ENCODE peak calls at places on chromosomes 16 and 17, in eight cellular contexts. One of them, this sample, is unnamed.

GRCh38 chr16:81473969-81474959 is 29.7 kb downstream of the CMIP start:
- DNase-seq in fibroblast of lung: no peak
- DNase-seq in lower leg skin: no peak
- DNase-seq in iris pigment epithelial cell: no peak
- DNase-seq in NCI-H510A: no peak
- DNase-seq in midbrain: no peak
- DNase-seq in RCC 7860: no peak
- DNase-seq in activated CD4-positive, alpha-beta T cell treated with anti-CD3 and anti-CD28 coated beads, Interleukin-2, amount 50 U/mL, for 4 hours: no peak
- DNase-seq in this sample: no peak

GRCh38 chr17:14302421-14303099 is 1.7 kb downstream of the HS3ST3B1 start:
- DNase-seq in fibroblast of lung: peak
- DNase-seq in lower leg skin: peak
- DNase-seq in iris pigment epithelial cell: peak
- DNase-seq in NCI-H510A: no peak
- DNase-seq in midbrain: peak
- DNase-seq in RCC 7860: no peak
- DNase-seq in activated CD4-positive, alpha-beta T cell treated with anti-CD3 and anti-CD28 coated beads, Interleukin-2, amount 50 U/mL, for 4 hours: peak
- DNase-seq in this sample: no peak

GRCh38 chr16:85061566-85061965 is 34.0 kb downstream of the KIAA0513 start:
- DNase-seq in fibroblast of lung: no peak
- DNase-seq in lower leg skin: no peak
- DNase-seq in iris pigment epithelial cell: no peak
- DNase-seq in NCI-H510A: no peak
- DNase-seq in midbrain: no peak
- DNase-seq in RCC 7860: no peak
- DNase-seq in activated CD4-positive, alpha-beta T cell treated with anti-CD3 and anti-CD28 coated beads, Interleukin-2, amount 50 U/mL, for 4 hours: no peak
- DNase-seq in this sample: no peak

GRCh38 chr16:66154801-66155200 is 211.7 kb upstream of the CDH5 start:
- DNase-seq in fibroblast of lung: no peak
- DNase-seq in lower leg skin: no peak
- DNase-seq in iris pigment epithelial cell: peak
- DNase-seq in NCI-H510A: no peak
- DNase-seq in midbrain: no peak
- DNase-seq in RCC 7860: no peak
- DNase-seq in activated CD4-positive, alpha-beta T cell treated with anti-CD3 and anti-CD28 coated beads, Interleukin-2, amount 50 U/mL, for 4 hours: no peak
- DNase-seq in this sample: no peak

GRCh38 chr16:11047939-11048500 is 103.7 kb downstream of the CLEC16A start:
- DNase-seq in fibroblast of lung: no peak
- DNase-seq in lower leg skin: peak
- DNase-seq in iris pigment epithelial cell: no peak
- DNase-seq in NCI-H510A: no peak
- DNase-seq in midbrain: no peak
- DNase-seq in RCC 7860: no peak
- DNase-seq in activated CD4-positive, alpha-beta T cell treated with anti-CD3 and anti-CD28 coated beads, Interleukin-2, amount 50 U/mL, for 4 hours: no peak
- DNase-seq in this sample: no peak

GRCh38 chr17:15341385-15341849 is at the start of gene TEKT3:
- DNase-seq in fibroblast of lung: peak
- DNase-seq in lower leg skin: peak
- DNase-seq in iris pigment epithelial cell: peak
- DNase-seq in NCI-H510A: peak
- DNase-seq in midbrain: peak
- DNase-seq in RCC 7860: no peak
- DNase-seq in activated CD4-positive, alpha-beta T cell treated with anti-CD3 and anti-CD28 coated beads, Interleukin-2, amount 50 U/mL, for 4 hours: no peak
- DNase-seq in this sample: no peak

GRCh38 chr16:56932588-56933265 is 785 bp downstream of the HERPUD1 start:
- DNase-seq in fibroblast of lung: peak
- DNase-seq in lower leg skin: peak
- DNase-seq in iris pigment epithelial cell: peak
- DNase-seq in NCI-H510A: peak
- DNase-seq in midbrain: peak
- DNase-seq in RCC 7860: peak
- DNase-seq in activated CD4-positive, alpha-beta T cell treated with anti-CD3 and anti-CD28 coated beads, Interleukin-2, amount 50 U/mL, for 4 hours: no peak
- DNase-seq in this sample: no peak

GRCh38 chr16:74275031-74275636 is 21.5 kb upstream of the PSMD7 start:
- DNase-seq in fibroblast of lung: peak
- DNase-seq in lower leg skin: no peak
- DNase-seq in iris pigment epithelial cell: peak
- DNase-seq in NCI-H510A: no peak
- DNase-seq in midbrain: no peak
- DNase-seq in RCC 7860: peak
- DNase-seq in activated CD4-positive, alpha-beta T cell treated with anti-CD3 and anti-CD28 coated beads, Interleukin-2, amount 50 U/mL, for 4 hours: no peak
- DNase-seq in this sample: no peak

GRCh38 chr17:29595107-29595942 is 2.4 kb downstream of the ANKRD13B start:
- DNase-seq in fibroblast of lung: peak
- DNase-seq in lower leg skin: no peak
- DNase-seq in iris pigment epithelial cell: no peak
- DNase-seq in NCI-H510A: no peak
- DNase-seq in midbrain: no peak
- DNase-seq in RCC 7860: no peak
- DNase-seq in activated CD4-positive, alpha-beta T cell treated with anti-CD3 and anti-CD28 coated beads, Interleukin-2, amount 50 U/mL, for 4 hours: no peak
- DNase-seq in this sample: no peak

GRCh38 chr16:3819175-3819527 is 61.4 kb downstream of the CREBBP start:
- DNase-seq in fibroblast of lung: no peak
- DNase-seq in lower leg skin: no peak
- DNase-seq in iris pigment epithelial cell: no peak
- DNase-seq in NCI-H510A: no peak
- DNase-seq in midbrain: no peak
- DNase-seq in RCC 7860: no peak
- DNase-seq in activated CD4-positive, alpha-beta T cell treated with anti-CD3 and anti-CD28 coated beads, Interleukin-2, amount 50 U/mL, for 4 hours: no peak
- DNase-seq in this sample: no peak

GRCh38 chr17:45341389-45342158 is 24.8 kb upstream of the MAP3K14 start:
- DNase-seq in fibroblast of lung: peak
- DNase-seq in lower leg skin: peak
- DNase-seq in iris pigment epithelial cell: peak
- DNase-seq in NCI-H510A: peak
- DNase-seq in midbrain: no peak
- DNase-seq in RCC 7860: peak
- DNase-seq in activated CD4-positive, alpha-beta T cell treated with anti-CD3 and anti-CD28 coated beads, Interleukin-2, amount 50 U/mL, for 4 hours: no peak
- DNase-seq in this sample: peak

GRCh38 chr16:56923481-56923880 is 8.5 kb upstream of the HERPUD1 start:
- DNase-seq in fibroblast of lung: no peak
- DNase-seq in lower leg skin: no peak
- DNase-seq in iris pigment epithelial cell: peak
- DNase-seq in NCI-H510A: no peak
- DNase-seq in midbrain: no peak
- DNase-seq in RCC 7860: no peak
- DNase-seq in activated CD4-positive, alpha-beta T cell treated with anti-CD3 and anti-CD28 coated beads, Interleukin-2, amount 50 U/mL, for 4 hours: no peak
- DNase-seq in this sample: peak

GRCh38 chr17:79657861-79658810 is 47.3 kb upstream of the RBFOX3 start:
- DNase-seq in fibroblast of lung: no peak
- DNase-seq in lower leg skin: no peak
- DNase-seq in iris pigment epithelial cell: no peak
- DNase-seq in NCI-H510A: no peak
- DNase-seq in midbrain: no peak
- DNase-seq in RCC 7860: no peak
- DNase-seq in activated CD4-positive, alpha-beta T cell treated with anti-CD3 and anti-CD28 coated beads, Interleukin-2, amount 50 U/mL, for 4 hours: no peak
- DNase-seq in this sample: no peak

GRCh38 chr17:74361613-74362391 is at the start of gene BTBD17:
- DNase-seq in fibroblast of lung: peak
- DNase-seq in lower leg skin: no peak
- DNase-seq in iris pigment epithelial cell: peak
- DNase-seq in NCI-H510A: no peak
- DNase-seq in midbrain: peak
- DNase-seq in RCC 7860: no peak
- DNase-seq in activated CD4-positive, alpha-beta T cell treated with anti-CD3 and anti-CD28 coated beads, Interleukin-2, amount 50 U/mL, for 4 hours: no peak
- DNase-seq in this sample: no peak

GRCh38 chr17:83179378-83179777 is 100.0 kb downstream of the METRNL start:
- DNase-seq in fibroblast of lung: no peak
- DNase-seq in lower leg skin: peak
- DNase-seq in iris pigment epithelial cell: no peak
- DNase-seq in NCI-H510A: no peak
- DNase-seq in midbrain: peak
- DNase-seq in RCC 7860: no peak
- DNase-seq in activated CD4-positive, alpha-beta T cell treated with anti-CD3 and anti-CD28 coated beads, Interleukin-2, amount 50 U/mL, for 4 hours: no peak
- DNase-seq in this sample: no peak

GRCh38 chr17:28612531-28612930 is 1.5 kb downstream of the RSKR start:
- DNase-seq in fibroblast of lung: no peak
- DNase-seq in lower leg skin: no peak
- DNase-seq in iris pigment epithelial cell: no peak
- DNase-seq in NCI-H510A: no peak
- DNase-seq in midbrain: no peak
- DNase-seq in RCC 7860: no peak
- DNase-seq in activated CD4-positive, alpha-beta T cell treated with anti-CD3 and anti-CD28 coated beads, Interleukin-2, amount 50 U/mL, for 4 hours: no peak
- DNase-seq in this sample: no peak

GRCh38 chr17:39754958-39755549 is 17.3 kb downstream of the GRB7 start:
- DNase-seq in fibroblast of lung: no peak
- DNase-seq in lower leg skin: peak
- DNase-seq in iris pigment epithelial cell: no peak
- DNase-seq in NCI-H510A: no peak
- DNase-seq in midbrain: no peak
- DNase-seq in RCC 7860: no peak
- DNase-seq in activated CD4-positive, alpha-beta T cell treated with anti-CD3 and anti-CD28 coated beads, Interleukin-2, amount 50 U/mL, for 4 hours: peak
- DNase-seq in this sample: no peak

GRCh38 chr17:31308372-31308905 is 5.4 kb downstream of the EVI2B start:
- DNase-seq in fibroblast of lung: no peak
- DNase-seq in lower leg skin: no peak
- DNase-seq in iris pigment epithelial cell: no peak
- DNase-seq in NCI-H510A: no peak
- DNase-seq in midbrain: no peak
- DNase-seq in RCC 7860: no peak
- DNase-seq in activated CD4-positive, alpha-beta T cell treated with anti-CD3 and anti-CD28 coated beads, Interleukin-2, amount 50 U/mL, for 4 hours: no peak
- DNase-seq in this sample: no peak

GRCh38 chr17:9768381-9768934 is 22.9 kb downstream of the DHRS7C start:
- DNase-seq in fibroblast of lung: peak
- DNase-seq in lower leg skin: no peak
- DNase-seq in iris pigment epithelial cell: peak
- DNase-seq in NCI-H510A: no peak
- DNase-seq in midbrain: no peak
- DNase-seq in RCC 7860: peak
- DNase-seq in activated CD4-positive, alpha-beta T cell treated with anti-CD3 and anti-CD28 coated beads, Interleukin-2, amount 50 U/mL, for 4 hours: no peak
- DNase-seq in this sample: no peak

GRCh38 chr17:6528557-6528956 is 27.8 kb downstream of the PITPNM3 start:
- DNase-seq in fibroblast of lung: no peak
- DNase-seq in lower leg skin: no peak
- DNase-seq in iris pigment epithelial cell: no peak
- DNase-seq in NCI-H510A: no peak
- DNase-seq in midbrain: no peak
- DNase-seq in RCC 7860: no peak
- DNase-seq in activated CD4-positive, alpha-beta T cell treated with anti-CD3 and anti-CD28 coated beads, Interleukin-2, amount 50 U/mL, for 4 hours: no peak
- DNase-seq in this sample: no peak

GRCh38 chr17:44297975-44298374 is 10.4 kb upstream of the RUNDC3A start:
- DNase-seq in fibroblast of lung: no peak
- DNase-seq in lower leg skin: no peak
- DNase-seq in iris pigment epithelial cell: no peak
- DNase-seq in NCI-H510A: no peak
- DNase-seq in midbrain: no peak
- DNase-seq in RCC 7860: no peak
- DNase-seq in activated CD4-positive, alpha-beta T cell treated with anti-CD3 and anti-CD28 coated beads, Interleukin-2, amount 50 U/mL, for 4 hours: no peak
- DNase-seq in this sample: no peak

GRCh38 chr17:27315322-27315721 is 21.4 kb downstream of the WSB1 start:
- DNase-seq in fibroblast of lung: peak
- DNase-seq in lower leg skin: no peak
- DNase-seq in iris pigment epithelial cell: peak
- DNase-seq in NCI-H510A: peak
- DNase-seq in midbrain: peak
- DNase-seq in RCC 7860: no peak
- DNase-seq in activated CD4-positive, alpha-beta T cell treated with anti-CD3 and anti-CD28 coated beads, Interleukin-2, amount 50 U/mL, for 4 hours: no peak
- DNase-seq in this sample: peak

GRCh38 chr16:54921229-54921824 is 9.3 kb upstream of the IRX5 start:
- DNase-seq in fibroblast of lung: no peak
- DNase-seq in lower leg skin: no peak
- DNase-seq in iris pigment epithelial cell: peak
- DNase-seq in NCI-H510A: no peak
- DNase-seq in midbrain: no peak
- DNase-seq in RCC 7860: peak
- DNase-seq in activated CD4-positive, alpha-beta T cell treated with anti-CD3 and anti-CD28 coated beads, Interleukin-2, amount 50 U/mL, for 4 hours: no peak
- DNase-seq in this sample: no peak

GRCh38 chr17:65022751-65023421 is 33.7 kb downstream of the GNA13 start:
- DNase-seq in fibroblast of lung: peak
- DNase-seq in lower leg skin: no peak
- DNase-seq in iris pigment epithelial cell: peak
- DNase-seq in NCI-H510A: peak
- DNase-seq in midbrain: no peak
- DNase-seq in RCC 7860: peak
- DNase-seq in activated CD4-positive, alpha-beta T cell treated with anti-CD3 and anti-CD28 coated beads, Interleukin-2, amount 50 U/mL, for 4 hours: no peak
- DNase-seq in this sample: no peak

GRCh38 chr16:88921603-88921995 is 55.1 kb upstream of the PABPN1L start:
- DNase-seq in fibroblast of lung: no peak
- DNase-seq in lower leg skin: no peak
- DNase-seq in iris pigment epithelial cell: no peak
- DNase-seq in NCI-H510A: no peak
- DNase-seq in midbrain: no peak
- DNase-seq in RCC 7860: no peak
- DNase-seq in activated CD4-positive, alpha-beta T cell treated with anti-CD3 and anti-CD28 coated beads, Interleukin-2, amount 50 U/mL, for 4 hours: no peak
- DNase-seq in this sample: no peak

GRCh38 chr17:39845052-39845976 is 18.8 kb downstream of the IKZF3 start:
- DNase-seq in fibroblast of lung: no peak
- DNase-seq in lower leg skin: no peak
- DNase-seq in iris pigment epithelial cell: peak
- DNase-seq in NCI-H510A: no peak
- DNase-seq in midbrain: no peak
- DNase-seq in RCC 7860: no peak
- DNase-seq in activated CD4-positive, alpha-beta T cell treated with anti-CD3 and anti-CD28 coated beads, Interleukin-2, amount 50 U/mL, for 4 hours: no peak
- DNase-seq in this sample: no peak

GRCh38 chr16:1096164-1097082 is at the start of gene C1QTNF8:
- DNase-seq in fibroblast of lung: no peak
- DNase-seq in lower leg skin: no peak
- DNase-seq in iris pigment epithelial cell: no peak
- DNase-seq in NCI-H510A: no peak
- DNase-seq in midbrain: no peak
- DNase-seq in RCC 7860: no peak
- DNase-seq in activated CD4-positive, alpha-beta T cell treated with anti-CD3 and anti-CD28 coated beads, Interleukin-2, amount 50 U/mL, for 4 hours: no peak
- DNase-seq in this sample: no peak

GRCh38 chr17:42345396-42346078 is 42.7 kb downstream of the STAT3 start:
- DNase-seq in fibroblast of lung: no peak
- DNase-seq in lower leg skin: no peak
- DNase-seq in iris pigment epithelial cell: no peak
- DNase-seq in NCI-H510A: no peak
- DNase-seq in midbrain: no peak
- DNase-seq in RCC 7860: no peak
- DNase-seq in activated CD4-positive, alpha-beta T cell treated with anti-CD3 and anti-CD28 coated beads, Interleukin-2, amount 50 U/mL, for 4 hours: no peak
- DNase-seq in this sample: no peak

GRCh38 chr16:20611350-20611902 is 35.3 kb upstream of the ACSM2B start:
- DNase-seq in fibroblast of lung: no peak
- DNase-seq in lower leg skin: no peak
- DNase-seq in iris pigment epithelial cell: no peak
- DNase-seq in NCI-H510A: peak
- DNase-seq in midbrain: peak
- DNase-seq in RCC 7860: no peak
- DNase-seq in activated CD4-positive, alpha-beta T cell treated with anti-CD3 and anti-CD28 coated beads, Interleukin-2, amount 50 U/mL, for 4 hours: no peak
- DNase-seq in this sample: no peak

GRCh38 chr17:31627960-31628359 is 231.1 kb downstream of the COPRS start:
- DNase-seq in fibroblast of lung: peak
- DNase-seq in lower leg skin: no peak
- DNase-seq in iris pigment epithelial cell: peak
- DNase-seq in NCI-H510A: no peak
- DNase-seq in midbrain: no peak
- DNase-seq in RCC 7860: no peak
- DNase-seq in activated CD4-positive, alpha-beta T cell treated with anti-CD3 and anti-CD28 coated beads, Interleukin-2, amount 50 U/mL, for 4 hours: no peak
- DNase-seq in this sample: peak

GRCh38 chr16:58451945-58452401 is 48.0 kb upstream of the NDRG4 start:
- DNase-seq in fibroblast of lung: peak
- DNase-seq in lower leg skin: no peak
- DNase-seq in iris pigment epithelial cell: peak
- DNase-seq in NCI-H510A: no peak
- DNase-seq in midbrain: no peak
- DNase-seq in RCC 7860: peak
- DNase-seq in activated CD4-positive, alpha-beta T cell treated with anti-CD3 and anti-CD28 coated beads, Interleukin-2, amount 50 U/mL, for 4 hours: no peak
- DNase-seq in this sample: no peak

GRCh38 chr16:14455577-14455976 is 174.5 kb downstream of the PARN start:
- DNase-seq in fibroblast of lung: peak
- DNase-seq in lower leg skin: no peak
- DNase-seq in iris pigment epithelial cell: peak
- DNase-seq in NCI-H510A: no peak
- DNase-seq in midbrain: no peak
- DNase-seq in RCC 7860: peak
- DNase-seq in activated CD4-positive, alpha-beta T cell treated with anti-CD3 and anti-CD28 coated beads, Interleukin-2, amount 50 U/mL, for 4 hours: no peak
- DNase-seq in this sample: no peak

GRCh38 chr16:85417156-85417860 is 195.8 kb upstream of the GSE1 start:
- DNase-seq in fibroblast of lung: no peak
- DNase-seq in lower leg skin: peak
- DNase-seq in iris pigment epithelial cell: no peak
- DNase-seq in NCI-H510A: no peak
- DNase-seq in midbrain: no peak
- DNase-seq in RCC 7860: no peak
- DNase-seq in activated CD4-positive, alpha-beta T cell treated with anti-CD3 and anti-CD28 coated beads, Interleukin-2, amount 50 U/mL, for 4 hours: no peak
- DNase-seq in this sample: no peak

This sample was measured in AG04449.